ENCODE peak calls at places on chromosomes 3 and 15, in six cellular contexts. N is AG09319, S is nephron progenitor cell, Y is RWPE1, A is Caco-2, B is fibroblast of lung. H is an unnamed sample.

GRCh38 chr3:127105587-127105986 is 87.3 kb upstream of the PRR23E start:
- DNase-seq in B (no peak), Y (no peak), A (no peak), S (no peak), N (no peak), H (no peak)

GRCh38 chr15:28013480-28013879 is 85.6 kb downstream of the OCA2 start:
- DNase-seq in N (no peak), B (no peak), A (no peak), S (no peak), Y (no peak), H (no peak)

GRCh38 chr15:87287156-87287555 is 969.4 kb downstream of the NTRK3 start:
- DNase-seq in Y (peak; percentile 58), N (peak; percentile 23), A (no peak), S (no peak), B (peak; percentile 73), H (no peak)

GRCh38 chr15:39596358-39597051 is 15.6 kb downstream of the THBS1 start:
- DNase-seq in B (peak; percentile 3), S (no peak), N (peak; percentile 44), A (no peak), Y (no peak), H (no peak)

GRCh38 chr3:105377716-105378115 is 11.0 kb downstream of the ALCAM start:
- DNase-seq in Y (no peak), S (no peak), N (no peak), A (no peak), B (no peak), H (no peak)

GRCh38 chr15:59457103-59457502 is 19.1 kb downstream of the FAM81A start:
- DNase-seq in A (no peak), S (no peak), N (no peak), Y (peak; percentile 51), B (no peak), H (no peak)

GRCh38 chr3:186107148-186108105 is 1.5 kb downstream of the ETV5 start:
- DNase-seq in S (peak; percentile 81), N (no peak), B (peak; percentile 80), Y (peak; percentile 77), A (peak; percentile 71), H (no peak)

GRCh38 chr3:13659221-13659969 is 110.5 kb downstream of the FBLN2 start:
- DNase-seq in Y (no peak), N (no peak), B (no peak), S (no peak), A (no peak), H (no peak)

GRCh38 chr15:31393441-31394091 is 66.9 kb downstream of the KLF13 start:
- DNase-seq in A (no peak), B (no peak), Y (no peak), S (no peak), N (no peak), H (no peak)

GRCh38 chr15:91549581-91549980 is 303.9 kb upstream of the SLCO3A1 start:
- DNase-seq in S (no peak), N (no peak), Y (no peak), A (no peak), B (no peak), H (no peak)

GRCh38 chr3:185856652-185857051 is 31.8 kb upstream of the IGF2BP2 start:
- DNase-seq in A (no peak), B (no peak), Y (no peak), S (no peak), N (no peak), H (no peak)

GRCh38 chr15:84888639-84889038 is 4.2 kb downstream of the SLC28A1 start:
- DNase-seq in Y (no peak), B (no peak), N (no peak), S (no peak), A (no peak), H (no peak)

GRCh38 chr3:18438586-18438985 is 13.4 kb upstream of the SATB1 start:
- DNase-seq in Y (no peak), N (no peak), B (no peak), S (no peak), A (no peak), H (no peak)

GRCh38 chr3:19888428-19889152 is 45.4 kb downstream of the EFHB start:
- DNase-seq in N (no peak), S (no peak), Y (no peak), B (no peak), A (no peak), H (no peak)

GRCh38 chr3:89570465-89570864 is 463.0 kb downstream of the EPHA3 start:
- DNase-seq in B (no peak), S (no peak), A (no peak), Y (no peak), N (no peak), H (no peak)

GRCh38 chr3:38085943-38086324 is 46.9 kb downstream of the DLEC1 start:
- DNase-seq in A (no peak), S (no peak), N (no peak), B (no peak), Y (no peak), H (no peak)

GRCh38 chr15:101306341-101307047 is 11.4 kb upstream of the SNRPA1 start:
- DNase-seq in A (no peak), S (no peak), Y (no peak), B (no peak), N (no peak), H (no peak)

GRCh38 chr3:83248454-83248853 is 1487.0 kb upstream of the GBE1 start:
- DNase-seq in Y (no peak), N (no peak), A (no peak), S (no peak), B (no peak), H (no peak)

GRCh38 chr3:133492159-133492860 is 81.2 kb upstream of the CDV3 start:
- DNase-seq in A (no peak), S (no peak), B (no peak), N (no peak), Y (no peak), H (no peak)

DNA sequence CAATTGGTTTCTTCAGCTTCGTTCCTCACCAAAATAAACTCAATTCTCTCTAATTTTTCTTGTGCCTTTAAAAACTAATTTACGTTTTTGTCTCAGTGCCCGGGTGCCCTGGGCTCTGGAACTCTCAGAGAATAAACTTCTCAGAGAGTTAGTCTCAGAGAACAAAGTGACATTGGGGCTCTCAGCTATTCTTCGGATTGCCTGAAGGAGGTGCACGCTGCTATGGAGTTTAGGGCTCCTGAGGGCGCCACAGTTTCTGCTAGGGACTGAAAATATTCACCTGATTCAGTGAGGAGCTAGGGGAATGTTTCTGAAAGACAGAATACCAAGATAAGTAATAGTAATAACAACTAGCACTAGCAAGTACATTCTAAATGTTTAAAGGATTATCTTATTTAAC is 22.7 kb downstream of the ZIC4 start:
- DNase-seq in B (no peak), N (no peak), Y (no peak), A (no peak), S (no peak), H (no peak)
- TF ChIP-seq CTCF in B (peak; percentile 54), N (peak; percentile 5), Y (no peak), A (no peak), S (peak; percentile 52), H (no peak)

DNA sequence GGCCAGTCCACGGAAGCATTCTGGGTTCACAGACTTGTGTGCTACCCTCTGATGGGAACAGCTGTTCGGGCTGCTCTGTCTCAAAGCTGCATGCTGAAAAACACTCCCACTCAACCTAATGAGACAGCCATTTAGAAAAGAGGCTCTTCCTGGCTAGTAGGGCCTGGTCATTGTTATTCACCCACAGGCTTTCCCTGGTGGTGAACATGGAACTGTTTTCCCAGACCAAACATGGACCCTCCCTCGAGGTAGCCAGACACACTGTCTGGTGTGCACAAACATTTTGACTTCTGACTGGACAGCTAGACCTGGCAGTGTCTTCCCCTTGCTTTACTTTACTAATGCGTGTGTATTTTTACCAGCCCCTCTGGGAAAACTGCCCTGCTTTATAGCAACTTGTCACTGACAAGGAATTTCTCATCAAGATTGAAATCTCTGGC is 39.0 kb downstream of the MECOM start:
- DNase-seq in A (no peak), N (no peak), S (no peak), Y (no peak), B (peak; percentile 21), H (no peak)
- TF ChIP-seq CTCF in A (no peak), N (no peak), S (no peak), Y (no peak), B (no peak), H (no peak)

DNA sequence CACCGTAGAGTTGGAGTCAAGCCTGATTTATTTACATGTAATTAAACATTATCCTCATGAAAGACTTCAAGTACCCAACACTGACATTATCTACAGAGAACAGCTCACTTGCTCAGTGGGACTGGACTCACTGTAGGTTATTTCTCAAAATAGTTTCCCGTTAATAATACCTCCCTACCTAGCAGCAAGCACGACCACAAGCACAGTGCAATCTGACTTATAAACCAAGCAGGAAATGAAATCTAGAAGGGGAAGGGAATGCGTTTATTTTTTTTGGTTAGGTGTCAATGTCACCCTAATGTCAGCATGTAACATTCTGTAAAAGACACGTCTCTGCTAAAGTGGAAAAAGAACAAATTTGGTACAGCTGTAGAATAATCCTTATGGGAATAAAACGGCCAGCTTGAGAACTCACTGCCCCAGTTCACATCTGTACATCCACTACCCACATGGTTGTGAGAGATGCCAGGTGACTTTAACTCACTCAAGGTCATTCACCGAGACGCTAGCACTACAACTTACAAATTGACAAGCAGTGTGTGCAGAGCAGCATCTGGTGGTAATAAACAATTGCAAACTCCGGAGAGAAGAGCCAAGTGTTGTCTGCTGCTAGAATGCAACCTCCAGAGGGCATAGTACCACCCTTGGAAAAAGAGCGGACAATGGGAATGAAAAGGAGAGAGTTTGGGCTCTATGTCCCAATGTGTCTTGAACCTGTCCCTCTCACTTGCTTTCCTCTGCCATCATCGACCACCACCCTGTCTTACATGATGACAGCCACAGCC is 242.5 kb downstream of the CADPS start:
- DNase-seq in A (no peak), S (no peak), Y (no peak), B (no peak), N (peak; percentile 4), H (no peak)
- TF ChIP-seq CTCF in A (no peak), S (no peak), Y (no peak), B (peak; percentile 31), N (peak; percentile 37), H (no peak)

DNA sequence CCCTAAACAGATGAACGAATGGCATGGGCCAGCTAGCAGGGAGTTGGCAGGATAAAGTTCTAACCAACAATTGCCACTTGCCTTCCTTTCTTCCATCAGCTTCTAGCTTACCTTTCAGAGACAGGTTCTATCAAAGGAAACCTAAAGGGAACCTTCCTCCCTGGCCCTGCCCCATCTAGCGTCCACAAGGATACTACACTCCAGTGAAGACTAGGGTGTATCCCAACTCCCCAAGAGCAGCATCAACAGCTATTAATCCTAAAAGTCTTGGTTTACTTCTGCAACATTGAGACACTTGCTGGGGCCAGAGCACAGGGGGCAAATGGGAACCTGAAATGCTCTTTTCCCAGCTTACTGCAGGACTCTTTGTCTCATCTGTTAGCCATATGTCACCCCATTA is 37.0 kb upstream of the TMC3 start:
- DNase-seq in N (no peak), S (no peak), B (no peak), A (no peak), Y (no peak), H (no peak)
- TF ChIP-seq CTCF in N (no peak), S (no peak), B (no peak), A (no peak), Y (no peak), H (no peak)

DNA sequence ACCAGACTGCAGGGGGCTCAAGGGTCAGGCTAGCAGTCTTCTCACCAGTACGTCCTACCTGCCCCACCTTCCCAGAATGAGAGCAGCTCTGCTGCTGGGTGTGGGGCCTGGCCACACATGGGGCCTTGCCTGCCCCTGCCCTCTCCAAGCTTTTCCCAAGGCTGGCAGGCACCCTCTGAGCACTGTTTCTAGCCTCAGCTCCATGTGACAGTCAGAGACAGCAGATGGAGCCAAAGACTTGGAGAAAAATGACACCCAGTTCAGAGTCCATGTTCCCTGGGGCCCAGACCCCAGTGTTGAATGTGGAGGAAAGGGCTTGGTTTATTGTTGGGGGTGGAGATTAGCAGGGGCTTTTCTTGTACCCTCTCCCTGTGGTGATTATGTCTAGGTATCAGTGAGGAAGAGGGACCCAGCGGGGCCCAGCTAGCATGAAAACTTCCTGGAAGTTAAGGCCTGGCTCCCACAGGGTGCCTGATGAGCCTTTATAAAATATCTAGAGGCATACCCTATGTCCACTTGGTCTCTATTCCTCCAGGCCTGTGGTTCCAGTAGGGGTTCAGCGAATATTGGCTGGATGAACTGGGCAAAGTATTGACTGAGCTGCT is 153.8 kb downstream of the EEFSEC start:
- DNase-seq in B (no peak), S (no peak), A (peak; percentile 51), N (no peak), Y (no peak), H (peak; percentile 26)
- TF ChIP-seq CTCF in B (no peak), S (no peak), A (peak; percentile 21), N (no peak), Y (no peak), H (no peak)